ENCODE peak calls at places on chromosomes 16 and 17, in four cellular contexts. One of them, this sample, is unnamed.

GRCh38 chr16:83946154-83946780 is 6.8 kb upstream of the OSGIN1 start:
- DNase-seq in adrenal gland: no peak
- DNase-seq in breast epithelium: no peak
- DNase-seq in IMR-90: no peak
- DNase-seq in this sample: no peak

GRCh38 chr16:29962344-29962994 is 590 bp downstream of the TMEM219 start:
- DNase-seq in IMR-90: peak; percentile 27
- DNase-seq in breast epithelium: no peak
- DNase-seq in adrenal gland: no peak
- DNase-seq in this sample: no peak

GRCh38 chr16:66954097-66954659 is 6.9 kb upstream of the CES3 start:
- DNase-seq in breast epithelium: peak; percentile 68
- DNase-seq in IMR-90: peak; percentile 73
- DNase-seq in adrenal gland: peak; percentile 80
- DNase-seq in this sample: peak; percentile 94

GRCh38 chr16:4306439-4307214 is 9.2 kb upstream of the GLIS2 start:
- DNase-seq in adrenal gland: no peak
- DNase-seq in breast epithelium: no peak
- DNase-seq in IMR-90: no peak
- DNase-seq in this sample: no peak

GRCh38 chr17:46894024-46894423 is 28.9 kb upstream of the GOSR2 start:
- DNase-seq in breast epithelium: no peak
- DNase-seq in IMR-90: no peak
- DNase-seq in adrenal gland: no peak
- DNase-seq in this sample: no peak

GRCh38 chr17:29136998-29137730 is 43.0 kb downstream of the MYO18A start:
- DNase-seq in IMR-90: peak; percentile 79
- DNase-seq in breast epithelium: no peak
- DNase-seq in adrenal gland: no peak
- DNase-seq in this sample: no peak

GRCh38 chr17:7315570-7316243 is 547 bp upstream of the GPS2 start:
- DNase-seq in IMR-90: no peak
- DNase-seq in breast epithelium: peak; percentile 66
- DNase-seq in adrenal gland: no peak
- DNase-seq in this sample: no peak

GRCh38 chr17:4483012-4483840 is 15.5 kb upstream of the SPNS2 start:
- DNase-seq in adrenal gland: no peak
- DNase-seq in IMR-90: no peak
- DNase-seq in breast epithelium: peak; percentile 71
- DNase-seq in this sample: no peak

GRCh38 chr17:5355416-5356129 is 63.9 kb downstream of the NUP88 start:
- DNase-seq in IMR-90: no peak
- DNase-seq in adrenal gland: no peak
- DNase-seq in breast epithelium: no peak
- DNase-seq in this sample: no peak

GRCh38 chr17:28038802-28039600 is 3.5 kb upstream of the NLK start:
- DNase-seq in adrenal gland: no peak
- DNase-seq in IMR-90: peak; percentile 63
- DNase-seq in breast epithelium: no peak
- DNase-seq in this sample: no peak

GRCh38 chr16:66842765-66843164 is 1.4 kb upstream of the CA7 start:
- DNase-seq in adrenal gland: peak; percentile 65
- DNase-seq in breast epithelium: no peak
- DNase-seq in IMR-90: peak; percentile 19
- DNase-seq in this sample: peak; percentile 73

GRCh38 chr17:11430766-11431165 is 167.5 kb upstream of the DNAH9 start:
- DNase-seq in breast epithelium: no peak
- DNase-seq in adrenal gland: no peak
- DNase-seq in IMR-90: no peak
- DNase-seq in this sample: no peak

GRCh38 chr16:55426865-55427484 is 52.0 kb upstream of the MMP2 start:
- DNase-seq in breast epithelium: no peak
- DNase-seq in adrenal gland: no peak
- DNase-seq in IMR-90: no peak
- DNase-seq in this sample: peak; percentile 66

GRCh38 chr17:80647746-80648145 is 103.1 kb downstream of the RPTOR start:
- DNase-seq in adrenal gland: no peak
- DNase-seq in IMR-90: peak; percentile 97
- DNase-seq in breast epithelium: no peak
- DNase-seq in this sample: no peak

GRCh38 chr17:73341350-73342056 is 29.7 kb upstream of the CDC42EP4 start:
- DNase-seq in breast epithelium: no peak
- DNase-seq in adrenal gland: no peak
- DNase-seq in IMR-90: no peak
- DNase-seq in this sample: no peak

GRCh38 chr16:53257001-53257400 is 177.3 kb upstream of the RBL2 start:
- DNase-seq in adrenal gland: no peak
- DNase-seq in IMR-90: peak; percentile 59
- DNase-seq in breast epithelium: no peak
- DNase-seq in this sample: no peak

GRCh38 chr17:19301274-19301946 is 61.1 kb downstream of the B9D1 start:
- DNase-seq in breast epithelium: no peak
- DNase-seq in IMR-90: no peak
- DNase-seq in adrenal gland: no peak
- DNase-seq in this sample: no peak

GRCh38 chr16:19879241-19879792 is 5.3 kb downstream of the GPRC5B start:
- DNase-seq in IMR-90: peak; percentile 68
- DNase-seq in adrenal gland: peak; percentile 42
- DNase-seq in breast epithelium: no peak
- DNase-seq in this sample: no peak

GRCh38 chr16:22694887-22695382 is 119.0 kb upstream of the HS3ST2 start:
- DNase-seq in adrenal gland: no peak
- DNase-seq in IMR-90: peak; percentile 90
- DNase-seq in breast epithelium: no peak
- DNase-seq in this sample: no peak

GRCh38 chr16:4882261-4882632 is 35.0 kb downstream of the UBN1 start:
- DNase-seq in IMR-90: peak; percentile 58
- DNase-seq in breast epithelium: no peak
- DNase-seq in adrenal gland: no peak
- DNase-seq in this sample: no peak

GRCh38 chr17:50946223-50946890 is 80.2 kb upstream of the TOB1 start:
- DNase-seq in breast epithelium: no peak
- DNase-seq in IMR-90: no peak
- DNase-seq in adrenal gland: peak; percentile 22
- DNase-seq in this sample: no peak

GRCh38 chr17:50948711-50949110 is 82.6 kb upstream of the TOB1 start:
- DNase-seq in IMR-90: no peak
- DNase-seq in breast epithelium: no peak
- DNase-seq in adrenal gland: peak; percentile 28
- DNase-seq in this sample: no peak

GRCh38 chr17:50949128-50950001 is 83.2 kb upstream of the TOB1 start:
- DNase-seq in IMR-90: no peak
- DNase-seq in adrenal gland: peak; percentile 32
- DNase-seq in breast epithelium: no peak
- DNase-seq in this sample: no peak

GRCh38 chr17:50946891-50947843 is 81.0 kb upstream of the TOB1 start:
- DNase-seq in adrenal gland: peak; percentile 44
- DNase-seq in IMR-90: no peak
- DNase-seq in breast epithelium: no peak
- DNase-seq in this sample: no peak

DNA sequence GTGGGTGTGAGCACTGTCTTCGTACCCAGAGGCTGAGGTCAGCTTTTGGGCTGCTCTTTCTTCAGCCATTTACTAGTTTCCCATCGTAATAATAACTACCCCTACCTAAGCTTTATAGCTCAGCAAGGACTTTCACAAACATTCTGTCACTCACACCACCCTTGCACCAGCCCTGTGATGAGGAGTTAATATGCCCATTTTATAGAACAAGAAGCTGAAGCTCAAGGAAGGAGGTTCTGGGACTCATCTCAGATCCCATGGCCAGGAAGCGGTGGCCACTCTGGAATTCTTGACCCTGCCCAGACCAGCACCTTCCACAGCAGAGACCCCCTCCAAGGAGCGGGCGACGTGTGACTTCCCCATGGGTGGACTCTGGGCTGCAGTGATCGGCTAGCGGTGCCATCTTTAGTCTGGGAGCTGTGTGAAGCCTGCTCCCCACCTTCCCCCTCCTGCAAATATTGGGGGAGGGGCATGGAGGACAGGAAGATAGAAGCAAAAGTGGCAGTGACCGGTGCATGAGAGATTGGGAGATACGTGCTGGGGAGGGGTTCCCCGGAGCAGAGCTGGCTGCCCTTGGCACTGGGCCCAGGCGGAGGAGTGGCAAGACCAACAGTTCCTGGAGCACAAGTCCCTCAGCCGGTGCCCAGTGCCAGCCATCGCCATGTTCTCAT is 81.8 kb upstream of the TOB1 start:
- DNase-seq in adrenal gland: peak; percentile 93
- DNase-seq in breast epithelium: peak; percentile 93
- DNase-seq in IMR-90: no peak
- DNase-seq in this sample: peak; percentile 47
- TF ChIP-seq POLR2A in adrenal gland: no peak
- TF ChIP-seq POLR2A in breast epithelium: no peak
- TF ChIP-seq POLR2A in IMR-90: no peak
- TF ChIP-seq POLR2A in this sample: no peak

GRCh38 chr17:78315355-78316114 is 44.3 kb downstream of the SOCS3 start:
- DNase-seq in IMR-90: peak; percentile 92
- DNase-seq in adrenal gland: peak; percentile 65
- DNase-seq in breast epithelium: no peak
- DNase-seq in this sample: peak; percentile 96
- H3K4me3 ChIP-seq in IMR-90: peak overlapping the region; percentile 14
- H3K4me3 ChIP-seq in adrenal gland: no peak overlapping the region
- H3K4me3 ChIP-seq in breast epithelium: no peak overlapping the region
- H3K4me3 ChIP-seq in this sample: no peak overlapping the region

GRCh38 chr17:44385287-44386181 is 3.9 kb downstream of the ITGA2B start:
- DNase-seq in adrenal gland: peak; percentile 79
- DNase-seq in breast epithelium: peak; percentile 72
- DNase-seq in IMR-90: peak; percentile 55
- DNase-seq in this sample: peak; percentile 94
- TF ChIP-seq CTCF in adrenal gland: no peak
- TF ChIP-seq CTCF in breast epithelium: no peak
- TF ChIP-seq CTCF in IMR-90: no peak
- TF ChIP-seq CTCF in this sample: no peak

GRCh38 chr16:70523013-70523620 is at the start of gene COG4:
- DNase-seq in breast epithelium: peak; percentile 86
- DNase-seq in IMR-90: peak; percentile 79
- DNase-seq in adrenal gland: peak; percentile 84
- DNase-seq in this sample: peak; percentile 85
- TF ChIP-seq POLR2A in breast epithelium: no peak
- TF ChIP-seq POLR2A in IMR-90: no peak
- TF ChIP-seq POLR2A in adrenal gland: no peak
- TF ChIP-seq POLR2A in this sample: no peak

DNA sequence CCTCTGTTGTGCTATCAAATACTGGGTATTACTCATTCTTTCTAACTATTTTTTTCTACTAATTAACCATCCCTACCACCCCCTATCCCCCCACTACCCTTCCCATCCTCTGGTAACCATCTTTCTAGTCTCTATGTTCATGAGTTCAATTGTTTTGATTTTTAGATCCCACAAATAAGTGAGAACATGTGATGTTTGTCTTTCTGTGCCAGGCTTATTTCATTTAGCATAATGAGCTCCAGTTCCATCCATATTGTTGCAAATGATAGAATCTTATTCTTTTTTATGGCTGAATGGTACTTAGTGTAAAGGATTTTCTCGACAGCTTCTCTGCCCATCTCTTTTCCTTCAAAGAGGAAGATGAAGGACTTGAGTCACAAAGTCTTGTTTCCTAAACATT is 138.0 kb upstream of the CPHXL start:
- DNase-seq in breast epithelium: no peak
- DNase-seq in IMR-90: no peak
- DNase-seq in adrenal gland: no peak
- DNase-seq in this sample: no peak
- H3K4me3 ChIP-seq in breast epithelium: no peak overlapping the region
- H3K4me3 ChIP-seq in IMR-90: no peak overlapping the region
- H3K4me3 ChIP-seq in adrenal gland: no peak overlapping the region
- H3K4me3 ChIP-seq in this sample: no peak overlapping the region

GRCh38 chr17:76793775-76794174 is 55.9 kb downstream of the MFSD11 start:
- DNase-seq in adrenal gland: no peak
- DNase-seq in breast epithelium: no peak
- DNase-seq in IMR-90: peak; percentile 23
- DNase-seq in this sample: no peak
- TF ChIP-seq CTCF in adrenal gland: peak; percentile 4
- TF ChIP-seq CTCF in breast epithelium: no peak
- TF ChIP-seq CTCF in IMR-90: peak; percentile 46
- TF ChIP-seq CTCF in this sample: no peak